ENCODE peak calls at places on chromosomes 7 and 10, in seven cellular contexts. B, I, T, M, A, O and U are unnamed samples.

GRCh38 chr7:123242467-123243097 is 42.8 kb upstream of the SLC13A1 start:
- DNase-seq in B (no peak), I (no peak), T (no peak), M (no peak), A (no peak), O (no peak), U (no peak)

GRCh38 chr7:40202851-40203250 is 68.0 kb downstream of the SUGCT start:
- DNase-seq in B (no peak), I (no peak), T (no peak), M (no peak), A (peak; percentile 77), O (no peak), U (no peak)

GRCh38 chr10:3109196-3109595 is 41.8 kb downstream of the PFKP start:
- DNase-seq in B (no peak), I (no peak), T (no peak), M (no peak), A (no peak), O (no peak), U (no peak)

GRCh38 chr7:140966561-140967234 is 42.0 kb upstream of the BRAF start:
- DNase-seq in B (no peak), I (no peak), T (no peak), M (no peak), A (no peak), O (no peak), U (no peak)

GRCh38 chr7:131244259-131244852 is 83.3 kb upstream of the MKLN1 start:
- DNase-seq in B (no peak), I (no peak), T (peak; percentile 31), M (peak; percentile 72), A (peak; percentile 95), O (peak; percentile 61), U (peak; percentile 26)

GRCh38 chr7:27191081-27191715 is 6.2 kb upstream of the HOXA11 start:
- DNase-seq in B (no peak), I (no peak), T (no peak), M (no peak), A (no peak), O (no peak), U (no peak)

GRCh38 chr7:43058271-43059066 is 54.0 kb upstream of the HECW1 start:
- DNase-seq in B (no peak), I (no peak), T (no peak), M (no peak), A (no peak), O (no peak), U (no peak)

GRCh38 chr10:112461029-112461887 is 14.2 kb downstream of the VTI1A start:
- DNase-seq in B (no peak), I (no peak), T (no peak), M (no peak), A (peak; percentile 41), O (no peak), U (no peak)

GRCh38 chr10:126935263-126935946 is 30.2 kb downstream of the DOCK1 start:
- DNase-seq in B (no peak), I (no peak), T (no peak), M (no peak), A (peak; percentile 33), O (no peak), U (no peak)

GRCh38 chr7:57821438-57822382 is 371.7 kb downstream of the ZNF716 start:
- DNase-seq in B (no peak), I (no peak), T (no peak), M (no peak), A (no peak), O (no peak), U (no peak)

GRCh38 chr10:96673318-96674099 is 46.8 kb downstream of the PIK3AP1 start:
- DNase-seq in B (no peak), I (peak; percentile 43), T (no peak), M (no peak), A (peak; percentile 79), O (no peak), U (no peak)

GRCh38 chr10:122149138-122149606 is 121.9 kb upstream of the BTBD16 start:
- DNase-seq in B (no peak), I (peak; percentile 88), T (no peak), M (no peak), A (no peak), O (peak; percentile 73), U (no peak)

GRCh38 chr7:8719102-8719501 is 285.7 kb downstream of the NXPH1 start:
- DNase-seq in B (no peak), I (no peak), T (no peak), M (no peak), A (no peak), O (no peak), U (no peak)

GRCh38 chr7:116984917-116985316 is 31.6 kb downstream of the ST7 start:
- DNase-seq in B (no peak), I (no peak), T (no peak), M (peak; percentile 42), A (no peak), O (no peak), U (no peak)

GRCh38 chr7:43465581-43466554 is 117.0 kb upstream of the STK17A start:
- DNase-seq in B (no peak), I (no peak), T (no peak), M (no peak), A (peak; percentile 53), O (no peak), U (no peak)

GRCh38 chr10:86815640-86816039 is 59.2 kb downstream of the BMPR1A start:
- DNase-seq in B (no peak), I (no peak), T (no peak), M (no peak), A (no peak), O (no peak), U (no peak)

GRCh38 chr7:106050002-106050742 is 61.9 kb downstream of the SYPL1 start:
- DNase-seq in B (no peak), I (no peak), T (no peak), M (no peak), A (peak; percentile 31), O (no peak), U (no peak)

GRCh38 chr7:99027841-99028240 is 116.1 kb downstream of the SMURF1 start:
- DNase-seq in B (no peak), I (no peak), T (no peak), M (no peak), A (no peak), O (no peak), U (no peak)

GRCh38 chr10:110273474-110273873 is 31.2 kb downstream of the SMNDC1 start:
- DNase-seq in B (peak; percentile 1), I (peak; percentile 48), T (peak; percentile 38), M (no peak), A (peak; percentile 72), O (peak; percentile 63), U (peak; percentile 30)

GRCh38 chr10:91381562-91381923 is 28.6 kb upstream of the HECTD2 start:
- DNase-seq in B (no peak), I (peak; percentile 6), T (no peak), M (no peak), A (peak; percentile 26), O (peak; percentile 10), U (no peak)

DNA sequence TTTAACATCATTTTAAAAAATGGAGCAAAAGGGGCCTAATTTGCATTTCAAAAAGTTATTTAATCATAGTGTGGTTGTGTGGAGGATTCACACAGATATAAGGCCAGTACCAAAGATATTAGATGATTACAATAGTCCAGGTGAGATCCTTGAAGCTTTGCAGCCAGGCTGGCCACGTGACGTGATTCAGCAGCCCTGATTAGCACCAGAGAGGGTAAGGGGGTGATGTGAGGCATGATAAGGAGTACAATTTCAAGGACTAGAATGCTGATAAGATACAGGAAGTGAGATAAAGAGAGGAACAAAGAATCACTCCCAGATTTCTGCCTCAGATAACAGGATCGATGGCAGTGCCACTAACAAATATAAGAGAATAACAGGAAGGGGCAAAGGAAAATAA is 108.4 kb upstream of the PALS2 start:
- DNase-seq in B (no peak), I (no peak), T (no peak), M (no peak), A (no peak), O (no peak), U (no peak)
- H3K4me1 ChIP-seq in B (no peaks in the 10 kb centered on the region), I (no peaks in the 10 kb centered on the region), T (peaks cover 28% of the 10 kb centered on the region), M (peaks cover 7% of the 10 kb centered on the region), A (no peaks in the 10 kb centered on the region), O (peaks cover 28% of the 10 kb centered on the region), U (no peaks in the 10 kb centered on the region)

DNA sequence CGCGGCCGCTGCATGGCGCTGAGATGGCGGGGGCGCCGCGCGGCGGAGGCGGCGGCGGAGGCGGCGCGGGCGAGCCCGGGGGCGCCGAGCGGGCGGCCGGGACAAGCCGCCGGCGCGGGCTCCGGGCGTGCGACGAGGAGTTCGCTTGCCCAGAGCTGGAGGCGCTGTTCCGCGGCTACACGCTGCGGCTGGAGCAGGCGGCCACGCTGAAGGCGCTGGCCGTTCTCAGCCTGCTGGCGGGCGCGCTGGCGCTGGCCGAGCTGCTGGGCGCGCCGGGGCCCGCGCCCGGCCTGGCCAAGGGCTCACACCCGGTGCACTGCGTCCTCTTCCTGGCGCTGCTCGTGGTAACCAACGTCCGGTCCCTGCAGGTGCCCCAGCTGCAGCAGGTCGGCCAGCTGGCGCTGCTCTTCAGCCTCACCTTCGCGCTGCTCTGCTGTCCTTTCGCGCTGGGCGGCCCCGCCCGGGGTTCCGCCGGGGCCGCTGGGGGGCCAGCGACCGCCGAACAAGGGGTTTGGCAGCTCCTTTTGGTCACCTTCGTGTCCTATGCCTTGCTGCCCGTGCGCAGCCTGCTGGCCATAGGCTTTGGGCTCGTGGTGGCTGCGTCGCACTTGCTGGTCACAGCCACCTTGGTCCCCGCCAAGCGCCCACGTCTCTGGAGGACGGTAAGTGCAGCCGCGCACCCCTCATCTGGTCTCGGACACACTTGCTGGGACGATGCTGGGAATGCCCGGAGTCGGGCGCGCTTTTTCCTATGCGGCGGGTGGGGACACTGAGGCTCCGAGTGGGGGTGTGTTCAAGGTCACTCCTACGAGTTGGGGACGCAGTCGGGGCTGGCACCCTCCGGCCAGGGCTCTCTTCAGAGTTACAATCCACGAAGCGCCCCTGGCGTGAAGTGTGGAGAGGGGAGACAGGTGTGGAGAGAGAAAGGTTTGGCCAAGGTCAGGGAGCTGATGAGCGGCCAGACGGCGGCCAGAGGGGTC is 643 bp downstream of the ADCY1 start:
- DNase-seq in B (no peak), I (no peak), T (no peak), M (peak; percentile 50), A (peak; percentile 32), O (peak; percentile 42), U (no peak)
- TF ChIP-seq CTCF in B (no peak), I (no peak), T (no peak), M (peak; percentile 10), A (no peak), O (peak; percentile 4), U (no peak)

DNA sequence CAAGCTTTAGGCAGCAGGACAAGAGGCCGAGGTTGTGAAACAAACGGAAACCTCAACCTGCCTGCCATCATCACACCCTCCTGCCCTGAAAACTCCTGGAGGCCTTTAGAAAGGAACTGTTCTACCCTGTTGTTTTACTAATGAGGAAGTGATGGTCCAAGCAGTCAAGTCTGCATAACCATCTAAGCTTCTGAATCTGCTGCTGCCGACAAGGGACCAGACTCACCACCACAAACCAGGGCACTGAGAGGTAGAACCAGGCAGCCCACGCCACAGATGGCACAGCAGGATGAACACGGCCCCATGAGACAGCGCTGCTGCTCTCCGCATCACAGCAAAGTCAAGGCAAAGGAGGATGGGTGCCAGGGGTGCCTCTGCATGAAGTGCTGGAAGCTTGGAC is 209.4 kb downstream of the CELF2 start:
- DNase-seq in B (no peak), I (no peak), T (no peak), M (no peak), A (no peak), O (no peak), U (no peak)
- H3K27ac ChIP-seq in B (peak overlapping the region; percentile 17), I (no peak overlapping the region), T (no peak overlapping the region), M (no peak overlapping the region), A (no peak overlapping the region), O (no peak overlapping the region), U (no peak overlapping the region)

DNA sequence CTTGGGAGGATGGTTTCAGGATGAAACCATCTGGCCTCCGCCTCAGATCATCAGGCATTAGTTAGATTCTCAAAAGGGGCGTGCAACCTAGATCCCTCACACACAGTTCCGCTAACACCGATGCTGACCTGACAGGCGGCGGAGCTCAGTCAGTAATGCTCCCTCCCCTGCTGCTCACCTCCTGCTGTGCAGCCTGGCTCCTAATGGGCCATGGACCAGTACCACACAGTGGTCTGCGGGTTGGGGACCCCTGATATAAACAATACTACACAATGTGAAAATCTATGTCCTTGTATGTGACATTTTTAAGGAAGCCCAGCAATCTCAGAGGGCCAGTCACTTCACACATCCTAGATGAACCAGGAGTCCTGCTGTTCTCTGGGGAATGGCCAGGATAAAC is 166.6 kb downstream of the PARD3 start:
- DNase-seq in B (no peak), I (no peak), T (no peak), M (no peak), A (no peak), O (no peak), U (no peak)
- H3K4me1 ChIP-seq in B (no peaks in the 10 kb centered on the region), I (peaks cover 14% of the 10 kb centered on the region), T (peaks cover 13% of the 10 kb centered on the region), M (no peaks in the 10 kb centered on the region), A (no peaks in the 10 kb centered on the region), O (peaks cover 18% of the 10 kb centered on the region), U (no peaks in the 10 kb centered on the region)